ENCODE peak calls at places on chromosomes 4 and X, in six cellular contexts. One of them, this sample, is unnamed.

GRCh38 chr4:41546638-41547037 is 8.7 kb downstream of the LIMCH1 start:
- DNase-seq in hepatocyte: no peak
- DNase-seq in adipocyte: no peak
- DNase-seq in psoas muscle: no peak
- DNase-seq in tibial nerve: no peak
- DNase-seq in SK-N-SH: no peak
- DNase-seq in this sample: no peak

GRCh38 chr4:83212041-83212851 is 72.4 kb downstream of the COQ2 start:
- DNase-seq in hepatocyte: peak; percentile 22
- DNase-seq in adipocyte: no peak
- DNase-seq in psoas muscle: no peak
- DNase-seq in tibial nerve: no peak
- DNase-seq in SK-N-SH: no peak
- DNase-seq in this sample: no peak

GRCh38 chr4:139599076-139599475 is 43.1 kb upstream of the SETD7 start:
- DNase-seq in hepatocyte: no peak
- DNase-seq in adipocyte: no peak
- DNase-seq in psoas muscle: no peak
- DNase-seq in tibial nerve: no peak
- DNase-seq in SK-N-SH: no peak
- DNase-seq in this sample: no peak

GRCh38 chr4:107011312-107011711 is 24.8 kb downstream of the DKK2 start:
- DNase-seq in hepatocyte: no peak
- DNase-seq in adipocyte: peak; percentile 23
- DNase-seq in psoas muscle: no peak
- DNase-seq in tibial nerve: no peak
- DNase-seq in SK-N-SH: no peak
- DNase-seq in this sample: no peak

GRCh38 chr4:126583509-126583908 is 1049.2 kb upstream of the INTU start:
- DNase-seq in hepatocyte: peak; percentile 10
- DNase-seq in adipocyte: peak; percentile 11
- DNase-seq in psoas muscle: no peak
- DNase-seq in tibial nerve: no peak
- DNase-seq in SK-N-SH: no peak
- DNase-seq in this sample: peak; percentile 38

GRCh38 chr4:137312257-137312656 is 220.0 kb downstream of the PCDH18 start:
- DNase-seq in hepatocyte: no peak
- DNase-seq in adipocyte: peak; percentile 60
- DNase-seq in psoas muscle: no peak
- DNase-seq in tibial nerve: no peak
- DNase-seq in SK-N-SH: no peak
- DNase-seq in this sample: no peak

GRCh38 chrX:12709047-12709446 is 82.2 kb upstream of the PRPS2 start:
- DNase-seq in hepatocyte: peak; percentile 40
- DNase-seq in adipocyte: no peak
- DNase-seq in psoas muscle: no peak
- DNase-seq in tibial nerve: no peak
- DNase-seq in SK-N-SH: no peak
- DNase-seq in this sample: no peak

GRCh38 chr4:55636622-55636999 is 513 bp upstream of the NMU start:
- DNase-seq in hepatocyte: no peak
- DNase-seq in adipocyte: no peak
- DNase-seq in psoas muscle: no peak
- DNase-seq in tibial nerve: no peak
- DNase-seq in SK-N-SH: peak; percentile 44
- DNase-seq in this sample: no peak

GRCh38 chr4:41873380-41874295 is 61.6 kb upstream of the TMEM33 start:
- DNase-seq in hepatocyte: no peak
- DNase-seq in adipocyte: no peak
- DNase-seq in psoas muscle: no peak
- DNase-seq in tibial nerve: no peak
- DNase-seq in SK-N-SH: peak; percentile 88
- DNase-seq in this sample: no peak

GRCh38 chrX:9940397-9940796 is 26.8 kb upstream of the CLDN34 start:
- DNase-seq in hepatocyte: no peak
- DNase-seq in adipocyte: peak; percentile 3
- DNase-seq in psoas muscle: no peak
- DNase-seq in tibial nerve: no peak
- DNase-seq in SK-N-SH: no peak
- DNase-seq in this sample: peak; percentile 55

GRCh38 chr4:113504422-113504821 is 257.1 kb downstream of the CAMK2D start:
- DNase-seq in hepatocyte: no peak
- DNase-seq in adipocyte: no peak
- DNase-seq in psoas muscle: no peak
- DNase-seq in tibial nerve: no peak
- DNase-seq in SK-N-SH: no peak
- DNase-seq in this sample: no peak

GRCh38 chrX:153775293-153775595 is 5.6 kb upstream of the SRPK3 start:
- DNase-seq in hepatocyte: no peak
- DNase-seq in adipocyte: no peak
- DNase-seq in psoas muscle: peak; percentile 35
- DNase-seq in tibial nerve: no peak
- DNase-seq in SK-N-SH: peak; percentile 28
- DNase-seq in this sample: no peak

GRCh38 chrX:47722260-47722659 is 63.3 kb upstream of the UXT start:
- DNase-seq in hepatocyte: no peak
- DNase-seq in adipocyte: no peak
- DNase-seq in psoas muscle: no peak
- DNase-seq in tibial nerve: no peak
- DNase-seq in SK-N-SH: no peak
- DNase-seq in this sample: no peak

GRCh38 chrX:47146121-47146935 is 1.3 kb downstream of the RBM10 start:
- DNase-seq in hepatocyte: no peak
- DNase-seq in adipocyte: peak; percentile 27
- DNase-seq in psoas muscle: no peak
- DNase-seq in tibial nerve: no peak
- DNase-seq in SK-N-SH: no peak
- DNase-seq in this sample: peak; percentile 65

DNA sequence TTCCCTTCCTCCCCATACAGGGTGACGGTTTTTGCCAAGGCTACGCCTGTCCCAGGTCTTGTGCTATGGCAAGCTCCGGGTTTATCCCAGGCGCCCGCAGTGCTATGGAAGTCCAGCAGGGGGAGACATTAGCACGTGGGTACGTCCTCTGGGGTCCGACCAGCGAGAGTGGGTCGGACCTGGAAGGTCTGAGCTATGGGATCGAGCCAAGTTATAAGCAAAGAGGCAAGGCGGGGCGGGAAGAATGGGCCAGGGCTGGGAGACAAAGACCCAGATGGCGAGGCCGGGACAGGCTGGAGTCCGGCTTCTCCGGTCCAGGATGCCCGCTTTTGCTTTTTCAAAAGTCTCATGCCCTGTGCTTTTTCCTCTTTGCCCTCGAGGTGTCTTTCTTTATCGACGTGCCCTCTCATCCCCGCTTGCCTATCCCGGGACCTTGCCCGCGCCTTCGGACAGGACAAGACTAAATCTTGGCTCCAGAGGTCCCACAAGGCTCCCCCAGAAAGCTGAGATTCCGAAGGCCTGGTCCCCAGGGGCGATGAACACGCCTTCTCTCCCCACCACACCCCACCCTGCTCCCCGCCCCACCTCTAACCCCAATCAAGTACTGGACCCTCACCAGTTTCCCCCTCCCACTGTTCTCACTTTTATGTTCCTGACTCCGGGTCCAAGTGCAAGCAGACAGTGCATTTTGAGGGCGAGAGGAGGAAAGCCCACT is 816 bp upstream of the EFNB1 start:
- DNase-seq in hepatocyte: peak; percentile 87
- DNase-seq in adipocyte: peak; percentile 85
- DNase-seq in psoas muscle: peak; percentile 89
- DNase-seq in tibial nerve: peak; percentile 79
- DNase-seq in SK-N-SH: peak; percentile 77
- DNase-seq in this sample: peak; percentile 71
- H3K27me3 ChIP-seq in hepatocyte: no peaks in the 10 kb centered on the region
- H3K27me3 ChIP-seq in adipocyte: peaks cover 35% of the 10 kb centered on the region
- H3K27me3 ChIP-seq in psoas muscle: peaks cover 11% of the 10 kb centered on the region
- H3K27me3 ChIP-seq in tibial nerve: peaks cover 19% of the 10 kb centered on the region
- H3K27me3 ChIP-seq in SK-N-SH: peaks cover 15% of the 10 kb centered on the region
- H3K27me3 ChIP-seq in this sample: peaks cover 5% of the 10 kb centered on the region

GRCh38 chrX:44570524-44570923 is 27.9 kb upstream of the FUNDC1 start:
- DNase-seq in hepatocyte: no peak
- DNase-seq in adipocyte: peak; percentile 32
- DNase-seq in psoas muscle: no peak
- DNase-seq in tibial nerve: no peak
- DNase-seq in SK-N-SH: no peak
- DNase-seq in this sample: no peak

GRCh38 chrX:44569122-44569521 is 26.5 kb upstream of the FUNDC1 start:
- DNase-seq in hepatocyte: no peak
- DNase-seq in adipocyte: peak; percentile 52
- DNase-seq in psoas muscle: no peak
- DNase-seq in tibial nerve: no peak
- DNase-seq in SK-N-SH: no peak
- DNase-seq in this sample: no peak

GRCh38 chrX:44572340-44572938 is 29.8 kb upstream of the FUNDC1 start:
- DNase-seq in hepatocyte: peak; percentile 11
- DNase-seq in adipocyte: no peak
- DNase-seq in psoas muscle: no peak
- DNase-seq in tibial nerve: no peak
- DNase-seq in SK-N-SH: no peak
- DNase-seq in this sample: no peak

DNA sequence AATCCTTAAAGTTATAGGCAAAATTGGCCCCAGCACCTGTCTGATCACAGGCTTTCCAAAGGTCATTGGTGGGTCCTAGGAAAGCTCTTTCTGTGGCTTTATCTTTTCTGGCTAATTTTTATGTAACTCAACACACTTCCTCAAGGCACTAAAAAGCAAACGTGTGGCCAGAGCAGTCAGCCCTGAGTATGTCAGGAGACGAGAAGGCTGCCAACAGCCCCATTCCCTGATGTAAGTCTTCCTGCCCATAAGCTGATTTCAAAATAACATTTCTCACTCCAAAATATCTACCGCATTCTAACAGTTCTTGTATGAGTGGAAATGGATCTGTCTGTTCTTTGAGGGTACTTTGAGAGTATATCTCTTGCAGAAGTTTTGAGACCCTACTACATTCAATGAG is 25.5 kb upstream of the FUNDC1 start:
- DNase-seq in hepatocyte: no peak
- DNase-seq in adipocyte: no peak
- DNase-seq in psoas muscle: no peak
- DNase-seq in tibial nerve: no peak
- DNase-seq in SK-N-SH: no peak
- DNase-seq in this sample: no peak
- H3K9me3 ChIP-seq in hepatocyte: no peaks in the 10 kb centered on the region
- H3K9me3 ChIP-seq in adipocyte: peaks cover 20% of the 10 kb centered on the region
- H3K9me3 ChIP-seq in psoas muscle: peaks cover 24% of the 10 kb centered on the region
- H3K9me3 ChIP-seq in tibial nerve: peaks cover 8% of the 10 kb centered on the region
- H3K9me3 ChIP-seq in SK-N-SH: no peaks in the 10 kb centered on the region
- H3K9me3 ChIP-seq in this sample: no peaks in the 10 kb centered on the region

GRCh38 chr4:185838514-185839203 is 26.7 kb upstream of the SORBS2 start:
- DNase-seq in hepatocyte: no peak
- DNase-seq in adipocyte: no peak
- DNase-seq in psoas muscle: no peak
- DNase-seq in tibial nerve: no peak
- DNase-seq in SK-N-SH: no peak
- DNase-seq in this sample: no peak
- H3K4me3 ChIP-seq in hepatocyte: no peak overlapping the region
- H3K4me3 ChIP-seq in adipocyte: peak overlapping the region; percentile 51
- H3K4me3 ChIP-seq in psoas muscle: no peak overlapping the region
- H3K4me3 ChIP-seq in tibial nerve: no peak overlapping the region
- H3K4me3 ChIP-seq in SK-N-SH: no peak overlapping the region
- H3K4me3 ChIP-seq in this sample: no peak overlapping the region

GRCh38 chrX:40012039-40012799 is 85.5 kb downstream of the BCOR start:
- DNase-seq in hepatocyte: peak; percentile 76
- DNase-seq in adipocyte: peak; percentile 65
- DNase-seq in psoas muscle: peak; percentile 69
- DNase-seq in tibial nerve: no peak
- DNase-seq in SK-N-SH: no peak
- DNase-seq in this sample: no peak

GRCh38 chrX:40018021-40018420 is 79.7 kb downstream of the BCOR start:
- DNase-seq in hepatocyte: no peak
- DNase-seq in adipocyte: no peak
- DNase-seq in psoas muscle: no peak
- DNase-seq in tibial nerve: no peak
- DNase-seq in SK-N-SH: no peak
- DNase-seq in this sample: no peak

GRCh38 chrX:40012800-40013682 is 84.7 kb downstream of the BCOR start:
- DNase-seq in hepatocyte: peak; percentile 91
- DNase-seq in adipocyte: peak; percentile 70
- DNase-seq in psoas muscle: peak; percentile 85
- DNase-seq in tibial nerve: peak; percentile 51
- DNase-seq in SK-N-SH: no peak
- DNase-seq in this sample: peak; percentile 51

GRCh38 chrX:40016702-40017101 is 81.1 kb downstream of the BCOR start:
- DNase-seq in hepatocyte: no peak
- DNase-seq in adipocyte: no peak
- DNase-seq in psoas muscle: no peak
- DNase-seq in tibial nerve: no peak
- DNase-seq in SK-N-SH: no peak
- DNase-seq in this sample: no peak

GRCh38 chrX:40015693-40016092 is 82.1 kb downstream of the BCOR start:
- DNase-seq in hepatocyte: no peak
- DNase-seq in adipocyte: no peak
- DNase-seq in psoas muscle: no peak
- DNase-seq in tibial nerve: no peak
- DNase-seq in SK-N-SH: no peak
- DNase-seq in this sample: no peak
- H3K27me3 ChIP-seq in hepatocyte: peaks cover 14% of the 10 kb centered on the region
- H3K27me3 ChIP-seq in adipocyte: peaks cover 9% of the 10 kb centered on the region
- H3K27me3 ChIP-seq in psoas muscle: peaks cover 54% of the 10 kb centered on the region
- H3K27me3 ChIP-seq in tibial nerve: peaks cover 24% of the 10 kb centered on the region
- H3K27me3 ChIP-seq in SK-N-SH: peaks cover 7% of the 10 kb centered on the region
- H3K27me3 ChIP-seq in this sample: no peaks in the 10 kb centered on the region

GRCh38 chr4:374298-375160 is 36.9 kb downstream of the ZNF141 start:
- DNase-seq in hepatocyte: no peak
- DNase-seq in adipocyte: no peak
- DNase-seq in psoas muscle: no peak
- DNase-seq in tibial nerve: no peak
- DNase-seq in SK-N-SH: no peak
- DNase-seq in this sample: no peak
- H3K9me3 ChIP-seq in hepatocyte: peaks cover 76% of the 10 kb centered on the region
- H3K9me3 ChIP-seq in adipocyte: peaks cover 98% of the 10 kb centered on the region
- H3K9me3 ChIP-seq in psoas muscle: peaks cover 96% of the 10 kb centered on the region
- H3K9me3 ChIP-seq in tibial nerve: peaks cover 96% of the 10 kb centered on the region
- H3K9me3 ChIP-seq in SK-N-SH: peaks cover 70% of the 10 kb centered on the region
- H3K9me3 ChIP-seq in this sample: peaks cover 50% of the 10 kb centered on the region

GRCh38 chrX:133444952-133445831 is 29.9 kb upstream of the GPC4 start:
- DNase-seq in hepatocyte: peak; percentile 14
- DNase-seq in adipocyte: no peak
- DNase-seq in psoas muscle: no peak
- DNase-seq in tibial nerve: no peak
- DNase-seq in SK-N-SH: no peak
- DNase-seq in this sample: peak; percentile 28
- H3K4me3 ChIP-seq in hepatocyte: no peak overlapping the region
- H3K4me3 ChIP-seq in adipocyte: peak overlapping the region; percentile 75
- H3K4me3 ChIP-seq in psoas muscle: peak overlapping the region; percentile 65
- H3K4me3 ChIP-seq in tibial nerve: no peak overlapping the region
- H3K4me3 ChIP-seq in SK-N-SH: no peak overlapping the region
- H3K4me3 ChIP-seq in this sample: peak overlapping the region; percentile 57

GRCh38 chr4:7359302-7360063 is 75.2 kb downstream of the PSAPL1 start:
- DNase-seq in hepatocyte: no peak
- DNase-seq in adipocyte: no peak
- DNase-seq in psoas muscle: peak; percentile 16
- DNase-seq in tibial nerve: no peak
- DNase-seq in SK-N-SH: no peak
- DNase-seq in this sample: no peak
- H3K27me3 ChIP-seq in hepatocyte: no peaks in the 10 kb centered on the region
- H3K27me3 ChIP-seq in adipocyte: peaks cover 10% of the 10 kb centered on the region
- H3K27me3 ChIP-seq in psoas muscle: no peaks in the 10 kb centered on the region
- H3K27me3 ChIP-seq in tibial nerve: no peaks in the 10 kb centered on the region
- H3K27me3 ChIP-seq in SK-N-SH: no peaks in the 10 kb centered on the region
- H3K27me3 ChIP-seq in this sample: no peaks in the 10 kb centered on the region